ENCODE peak calls at places on chromosomes 7 and 10, in five cellular contexts. Q is body of pancreas, Z is heart left ventricle, B is tibial artery, M is foreskin fibroblast. H is an unnamed sample.

GRCh38 chr10:598415-599170 is 90.9 kb downstream of the DIP2C start:
- DNase-seq in Q (no peak), Z (no peak), B (no peak), M (peak; percentile 87), H (no peak)

GRCh38 chr10:25083546-25084111 is 67.2 kb downstream of the THNSL1 start:
- DNase-seq in Q (no peak), Z (no peak), B (no peak), M (no peak), H (no peak)

GRCh38 chr7:41316410-41316809 is 386.5 kb downstream of the INHBA start:
- DNase-seq in Q (no peak), Z (no peak), B (no peak), M (no peak), H (no peak)

GRCh38 chr10:317219-317868 is 182.1 kb downstream of the ZMYND11 start:
- DNase-seq in Q (peak; percentile 30), Z (peak; percentile 52), B (no peak), M (peak; percentile 77), H (peak; percentile 38)

GRCh38 chr10:65341323-65341922 is 1584.4 kb upstream of the LRRTM3 start:
- DNase-seq in Q (peak; percentile 50), Z (no peak), B (no peak), M (no peak), H (no peak)

GRCh38 chr7:117946201-117946633 is 73.0 kb upstream of the CTTNBP2 start:
- DNase-seq in Q (no peak), Z (no peak), B (no peak), M (no peak), H (no peak)

GRCh38 chr10:70736470-70736982 is 48.7 kb downstream of the TBATA start:
- DNase-seq in Q (no peak), Z (peak; percentile 15), B (no peak), M (no peak), H (no peak)

GRCh38 chr7:139680676-139681462 is 96.9 kb downstream of the HIPK2 start:
- DNase-seq in Q (peak; percentile 54), Z (peak; percentile 92), B (peak; percentile 72), M (peak; percentile 96), H (peak; percentile 96)

GRCh38 chr10:53904506-53905241 is 896.4 kb downstream of the PCDH15 start:
- DNase-seq in Q (no peak), Z (no peak), B (no peak), M (no peak), H (no peak)

GRCh38 chr7:156039971-156040677 is 227.9 kb upstream of the SHH start:
- DNase-seq in Q (no peak), Z (no peak), B (no peak), M (no peak), H (no peak)

DNA sequence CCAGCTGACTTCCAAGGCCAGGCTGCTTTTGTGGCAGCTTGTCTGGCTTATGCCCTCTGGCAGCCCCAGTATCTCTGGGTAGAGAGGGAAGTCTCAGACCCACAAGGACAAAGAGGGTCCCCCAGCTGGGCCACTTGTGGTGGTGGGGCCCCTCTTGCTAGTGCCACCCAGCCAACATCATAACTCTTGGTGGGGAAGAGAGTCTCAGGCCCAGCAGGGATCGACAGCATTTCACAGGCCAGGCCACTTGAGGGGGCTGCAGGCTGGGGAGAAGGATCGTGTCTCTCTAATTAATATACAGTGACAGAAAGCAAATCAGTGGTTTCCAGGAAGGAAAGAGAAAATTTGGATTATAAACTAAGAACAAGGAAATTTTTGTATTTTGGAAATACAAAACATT is 76.0 kb downstream of the TYW1B start:
- DNase-seq in Q (no peak), Z (no peak), B (no peak), M (no peak), H (no peak)
- TF ChIP-seq CTCF in Q (no peak), Z (no peak), B (no peak), M (peak; percentile 11), H (no peak)

GRCh38 chr7:141272417-141272816 is 198.6 kb downstream of the TMEM178B start:
- DNase-seq in Q (no peak), Z (no peak), B (no peak), M (no peak), H (no peak)
- TF ChIP-seq CTCF in Q (no peak), Z (no peak), B (no peak), M (no peak), H (no peak)

GRCh38 chr7:158309844-158310763 is 277.5 kb downstream of the PTPRN2 start:
- DNase-seq in Q (no peak), Z (no peak), B (no peak), M (no peak), H (no peak)
- TF ChIP-seq CTCF in Q (no peak), Z (no peak), B (no peak), M (no peak), H (no peak)

GRCh38 chr7:82600601-82601000 is 157.0 kb upstream of the CACNA2D1 start:
- DNase-seq in Q (no peak), Z (no peak), B (no peak), M (no peak), H (no peak)
- TF ChIP-seq CTCF in Q (no peak), Z (no peak), B (no peak), M (peak; percentile 32), H (no peak)

DNA sequence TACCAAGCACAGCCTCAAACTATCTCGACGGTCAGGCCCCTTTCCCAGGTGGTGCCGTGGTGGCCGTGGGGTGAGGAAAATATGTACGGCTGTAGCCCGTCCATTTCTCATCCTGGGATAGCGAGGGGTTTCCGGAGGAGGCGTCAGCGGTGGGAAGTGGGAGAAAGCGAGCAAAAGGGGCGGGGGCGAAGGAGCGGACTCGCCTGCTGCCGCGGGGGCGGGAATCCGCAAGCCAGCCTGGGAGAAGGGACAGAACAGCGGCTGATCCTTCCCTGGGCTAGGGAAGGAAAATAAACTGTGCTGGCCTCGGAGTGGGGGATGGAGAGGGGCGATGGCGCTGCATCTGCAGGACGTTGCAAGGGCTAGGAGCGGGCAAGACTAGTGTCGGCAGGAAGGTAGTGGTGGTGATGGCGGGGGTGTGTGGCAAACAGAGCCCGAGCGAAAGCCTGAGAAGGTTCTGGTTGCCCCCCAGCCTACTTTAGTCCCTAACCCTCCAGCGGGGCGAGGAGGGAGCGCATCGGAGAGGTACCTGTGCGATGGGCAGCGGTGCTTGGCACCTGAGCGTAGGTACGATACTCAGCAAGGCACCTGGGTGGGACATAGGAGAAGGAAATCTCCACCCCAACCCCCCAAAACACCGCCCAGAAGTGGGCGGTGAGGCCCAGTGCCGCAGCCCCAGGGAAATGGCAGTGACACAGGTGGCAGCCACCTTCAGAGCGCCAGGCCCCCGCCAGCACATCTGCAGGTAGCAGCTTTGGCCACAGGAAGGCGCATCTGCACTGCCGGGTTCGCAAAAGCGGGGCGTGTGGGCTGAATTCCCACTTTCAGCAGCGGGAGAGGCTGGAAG is 49.9 kb upstream of the STEAP1B start:
- DNase-seq in Q (peak; percentile 62), Z (no peak), B (no peak), M (no peak), H (no peak)
- TF ChIP-seq CTCF in Q (peak; percentile 48), Z (no peak), B (peak; percentile 45), M (peak; percentile 38), H (peak; percentile 78)

GRCh38 chr10:49075743-49076142 is 39.6 kb downstream of the VSTM4 start:
- DNase-seq in Q (no peak), Z (no peak), B (no peak), M (no peak), H (no peak)
- TF ChIP-seq CTCF in Q (no peak), Z (no peak), B (no peak), M (no peak), H (no peak)

GRCh38 chr10:58217612-58218011 is 50.1 kb downstream of the IPMK start:
- DNase-seq in Q (no peak), Z (no peak), B (no peak), M (no peak), H (no peak)
- TF ChIP-seq CTCF in Q (no peak), Z (no peak), B (no peak), M (no peak), H (no peak)

H was measured in CD14-positive monocyte.